ENCODE peak calls at places on chromosomes 11 and 22, in ten cellular contexts. A, H, Y, X, G, S, Q, P, K and M are unnamed samples. For H3K27me3, the result is how much of the 10 kb centered on the place peaks cover.

GRCh38 chr11:34492806-34493414 is 20.7 kb downstream of the ELF5 start:
- DNase-seq in S (no peak), X (no peak), A (peak), G (peak), K (peak), Y (peak), H (peak), P (peak), Q (no peak), M (peak)

GRCh38 chr11:126109941-126110731 is 47.5 kb upstream of the CDON start:
- DNase-seq in Y (peak), X (no peak), A (no peak), S (no peak), G (no peak), K (no peak), H (no peak), P (peak), Q (no peak), M (no peak)

GRCh38 chr11:100785148-100785983 is 98.3 kb downstream of the ARHGAP42 start:
- DNase-seq in S (no peak), X (no peak), G (no peak), K (no peak), H (peak), Q (no peak), A (no peak), P (no peak), Y (no peak), M (no peak)

GRCh38 chr22:49354516-49355205 is 473.0 kb downstream of the BRD1 start:
- DNase-seq in H (no peak), K (no peak), Q (peak), S (no peak), G (no peak), P (no peak), X (no peak), Y (no peak), A (no peak), M (no peak)

GRCh38 chr11:80155412-80156017 is 714.7 kb upstream of the TENM4 start:
- DNase-seq in Y (no peak), K (peak), S (no peak), P (peak), Q (no peak), H (no peak), A (no peak), G (peak), X (no peak), M (peak)

GRCh38 chr11:28697920-28698827 is 590.0 kb downstream of the METTL15 start:
- DNase-seq in A (no peak), P (peak), Y (peak), X (no peak), Q (no peak), K (peak), G (peak), H (peak), S (no peak), M (peak)

GRCh38 chr22:29621761-29622526 is 18.5 kb downstream of the NF2 start:
- DNase-seq in H (no peak), P (peak), G (no peak), X (no peak), A (no peak), K (no peak), Q (no peak), S (peak), Y (peak), M (no peak)

GRCh38 chr11:34468209-34468841 is 29.6 kb downstream of the CAT start:
- DNase-seq in K (peak), S (no peak), H (peak), A (no peak), G (no peak), Y (no peak), P (peak), Q (no peak), X (no peak), M (peak)

DNA sequence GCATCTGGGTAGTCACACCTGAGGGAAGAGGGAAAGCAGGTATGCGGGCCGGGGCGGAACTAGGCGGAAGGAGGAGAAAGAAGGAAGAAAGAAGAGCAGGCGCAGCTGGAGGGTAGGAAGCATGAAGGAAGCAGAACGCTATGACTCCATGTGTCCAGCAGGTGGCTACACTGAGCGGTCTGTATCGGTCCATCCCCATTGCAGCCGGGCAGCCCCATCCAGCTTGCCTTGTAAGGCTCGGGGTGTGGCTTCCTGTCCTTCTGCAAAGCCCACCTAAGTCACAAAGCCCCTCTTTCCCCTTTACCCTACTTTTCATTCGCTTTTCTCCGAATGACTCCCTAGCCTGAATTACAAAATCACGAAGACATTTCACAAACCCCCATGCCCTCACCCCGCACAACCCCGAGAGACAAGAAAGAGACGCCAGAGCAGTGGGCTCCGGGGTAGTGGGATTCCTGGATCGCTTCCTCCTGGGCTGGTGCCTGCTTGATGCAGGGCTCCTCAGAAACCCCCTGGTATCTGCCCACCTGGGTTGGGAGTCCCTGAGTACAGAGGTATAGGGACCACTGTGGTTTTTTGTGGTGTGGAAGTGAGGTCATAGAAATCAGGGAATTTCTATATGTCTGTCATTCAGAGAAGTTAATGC is 39.9 kb downstream of the BUD13 start:
- DNase-seq in K (peak), S (peak), Y (peak), Q (peak), G (peak), P (peak), H (peak), X (no peak), A (peak), M (peak)
- H3K27me3 ChIP-seq in K (under half), S (under half), Y (under half), Q (under half), G (under half), P (under half), H (under half), X (under half), A (under half), M (under half)

GRCh38 chr22:27687984-27688545 is 113.5 kb downstream of the MN1 start:
- DNase-seq in K (no peak), A (no peak), Q (no peak), S (no peak), G (no peak), H (no peak), Y (no peak), X (no peak), P (peak), M (no peak)

GRCh38 chr22:27684856-27685255 is 116.7 kb downstream of the MN1 start:
- DNase-seq in P (peak), Y (no peak), A (no peak), H (no peak), X (no peak), Q (no peak), G (no peak), K (no peak), S (no peak), M (no peak)

GRCh38 chr22:27685515-27685914 is 116.0 kb downstream of the MN1 start:
- DNase-seq in Q (no peak), G (no peak), Y (no peak), P (no peak), K (no peak), H (no peak), A (no peak), X (no peak), S (no peak), M (no peak)

GRCh38 chr22:27685971-27686370 is 115.6 kb downstream of the MN1 start:
- DNase-seq in Q (no peak), G (no peak), Y (no peak), S (no peak), A (no peak), X (no peak), K (no peak), P (no peak), H (no peak), M (no peak)

DNA sequence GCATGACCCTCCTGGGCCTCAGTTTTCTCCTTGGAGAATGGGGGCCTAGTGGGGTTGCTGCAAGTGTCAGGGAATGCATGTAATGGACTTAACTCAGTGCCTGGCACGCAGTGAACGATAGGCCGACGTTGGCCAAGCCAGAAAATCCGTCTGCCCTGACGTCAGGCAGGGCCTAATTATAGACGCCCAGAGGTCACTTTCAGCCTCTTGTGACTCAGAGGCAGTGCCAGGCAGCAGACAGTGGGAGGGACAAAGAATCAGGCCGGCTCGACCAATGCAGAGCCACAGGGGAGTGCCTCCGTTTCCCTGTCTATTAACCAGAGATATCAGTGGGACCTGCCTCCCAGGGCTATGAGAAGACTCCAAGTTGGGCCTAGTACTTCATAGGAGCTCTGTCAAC is 115.0 kb downstream of the MN1 start:
- DNase-seq in A (no peak), Q (peak), S (peak), P (peak), K (no peak), G (no peak), H (no peak), X (no peak), Y (peak), M (no peak)
- H3K27ac ChIP-seq in A (no peak), Q (peak), S (no peak), P (no peak), K (no peak), G (no peak), H (no peak), X (peak), Y (peak), M (no peak)

DNA sequence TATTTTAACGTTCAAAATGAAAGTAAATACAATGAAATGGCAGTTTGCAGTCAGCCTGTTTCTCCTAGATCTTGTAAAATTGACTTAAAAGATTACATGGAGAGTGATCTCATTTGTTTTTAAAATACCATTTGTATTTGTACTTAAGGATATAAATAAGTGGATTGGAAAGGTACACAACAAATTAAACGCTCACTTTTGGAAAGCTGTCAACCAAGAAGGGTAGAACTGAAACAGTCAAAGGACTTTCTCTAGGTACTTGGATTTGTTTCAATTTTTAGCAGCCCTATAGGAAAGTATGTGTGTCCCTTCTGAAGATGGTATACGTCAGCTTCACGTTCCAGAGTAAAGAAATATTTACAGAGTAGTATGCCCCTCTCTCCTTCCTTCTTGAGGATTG is 7.3 kb downstream of the TBRG1 start:
- DNase-seq in P (no peak), A (no peak), H (no peak), G (no peak), Y (no peak), X (no peak), Q (no peak), S (no peak), K (no peak), M (no peak)
- H3K27me3 ChIP-seq in P (under half), A (under half), H (under half), G (under half), Y (under half), X (under half), Q (under half), S (under half), K (under half), M (under half)

GRCh38 chr11:26996056-26996455 is 2.1 kb downstream of the FIBIN start:
- DNase-seq in X (no peak), Y (no peak), P (no peak), G (no peak), A (no peak), H (no peak), Q (no peak), S (no peak), K (no peak), M (no peak)

GRCh38 chr11:26992031-26992541 is 1.8 kb upstream of the FIBIN start:
- DNase-seq in K (no peak), Q (no peak), P (peak), H (no peak), A (no peak), S (peak), G (no peak), X (no peak), Y (peak), M (no peak)

GRCh38 chr11:26994579-26995210 is 783 bp downstream of the FIBIN start:
- DNase-seq in A (no peak), H (peak), G (no peak), K (no peak), Q (peak), S (no peak), P (no peak), Y (no peak), X (no peak), M (no peak)

GRCh38 chr11:26993965-26994446 is at the start of gene FIBIN:
- DNase-seq in A (no peak), Q (peak), G (no peak), S (no peak), P (peak), K (no peak), H (peak), Y (peak), X (no peak), M (no peak)
- H3K27ac ChIP-seq in A (no peak), Q (peak), G (no peak), S (no peak), P (no peak), K (no peak), H (no peak), Y (peak), X (peak), M (no peak)

GRCh38 chr22:37127350-37127878 is 17.9 kb upstream of the TMPRSS6 start:
- DNase-seq in S (no peak), A (no peak), G (no peak), H (no peak), K (no peak), Q (no peak), Y (no peak), P (no peak), X (no peak), M (no peak)

GRCh38 chr22:37126882-37127281 is 17.4 kb upstream of the TMPRSS6 start:
- DNase-seq in H (peak), Q (no peak), Y (no peak), X (no peak), P (no peak), A (no peak), K (no peak), S (no peak), G (no peak), M (peak)

GRCh38 chr22:37130031-37130430 is 19.7 kb downstream of the IL2RB start:
- DNase-seq in P (no peak), Y (no peak), A (no peak), K (no peak), G (no peak), Q (no peak), S (no peak), X (no peak), H (no peak), M (no peak)

GRCh38 chr22:37126383-37126782 is 16.9 kb upstream of the TMPRSS6 start:
- DNase-seq in A (no peak), Q (no peak), Y (no peak), H (peak), P (no peak), K (peak), G (no peak), S (no peak), X (no peak), M (peak)

DNA sequence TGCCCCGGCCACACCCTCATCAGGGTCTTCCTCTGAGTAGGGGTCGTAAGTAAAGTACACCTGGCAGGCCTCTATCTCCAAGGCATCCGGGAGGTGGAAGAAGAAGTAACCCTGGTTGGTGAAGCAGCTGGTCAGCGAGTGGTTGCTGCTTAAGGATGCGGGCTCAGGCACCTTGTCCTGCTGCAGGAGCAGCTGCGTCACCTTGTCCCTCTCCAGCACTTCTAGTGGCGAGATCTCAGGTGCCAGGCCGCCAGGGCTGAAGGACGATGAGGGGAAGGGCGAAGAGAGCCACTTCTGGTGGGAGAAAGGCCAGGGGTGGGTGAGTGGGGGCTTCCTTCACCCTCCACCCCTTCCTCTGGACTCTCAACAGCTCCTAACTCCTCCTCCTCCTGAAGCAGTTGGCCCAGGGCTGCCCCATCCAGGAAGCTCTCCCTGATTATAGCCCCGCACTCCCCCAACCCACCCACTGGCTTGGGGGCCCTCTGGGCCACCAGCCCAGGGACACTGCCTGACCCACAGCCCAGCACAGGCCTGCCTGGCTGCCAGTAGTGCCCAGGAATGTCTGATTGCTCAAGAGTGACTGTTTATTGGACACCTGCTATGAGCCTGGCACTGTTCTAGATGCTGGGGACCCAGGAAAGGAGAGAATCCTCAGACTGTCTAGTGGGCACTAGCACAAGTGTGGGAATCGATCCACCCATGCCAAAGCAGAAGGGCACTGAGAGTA is 19.2 kb upstream of the TMPRSS6 start:
- DNase-seq in K (no peak), G (no peak), Q (no peak), H (no peak), A (no peak), S (no peak), Y (no peak), P (no peak), X (no peak), M (no peak)
- H3K27me3 ChIP-seq in K (under half), G (under half), Q (under half), H (under half), A (under half), S (under half), Y (under half), P (half or more), X (under half), M (under half)